ENCODE peak calls at places on chromosome 16, in five cellular contexts. U is lung, A is omental fat pad, X is brain microvascular endothelial cell, Y is mucosa of descending colon. H is an unnamed sample.
A peak's percentile ranks its signal among the peaks of the same experiment; 100 is the strongest.

GRCh38 chr16:86507173-86508027 is 2.9 kb upstream of the FOXF1 start:
- DNase-seq in A (no peak), Y (no peak), X (no peak), U (no peak), H (no peak)

GRCh38 chr16:67000384-67001158 is 12.2 kb downstream of the CES4A start:
- DNase-seq in Y (peak; percentile 77), U (peak; percentile 66), X (no peak), A (no peak), H (peak; percentile 63)

GRCh38 chr16:49618955-49619354 is 237.0 kb downstream of the ZNF423 start:
- DNase-seq in A (no peak), Y (no peak), X (no peak), U (no peak), H (no peak)

GRCh38 chr16:85200471-85201278 is 88.4 kb upstream of the CIBAR2 start:
- DNase-seq in X (no peak), Y (no peak), U (no peak), A (no peak), H (no peak)

GRCh38 chr16:76676356-76676755 is 399.2 kb downstream of the CNTNAP4 start:
- DNase-seq in Y (no peak), U (no peak), X (no peak), A (no peak), H (no peak)

GRCh38 chr16:56983211-56983751 is 6.1 kb upstream of the NLRC5 start:
- DNase-seq in A (no peak), Y (peak; percentile 79), U (no peak), X (no peak), H (no peak)

GRCh38 chr16:29231231-29231630 is 175.3 kb downstream of the NPIPB11 start:
- DNase-seq in X (no peak), A (no peak), U (no peak), Y (no peak), H (no peak)

GRCh38 chr16:75632857-75633256 is 9.8 kb upstream of the ADAT1 start:
- DNase-seq in U (no peak), Y (no peak), A (no peak), X (no peak), H (no peak)

GRCh38 chr16:57591086-57591869 is 37.2 kb upstream of the ADGRG1 start:
- DNase-seq in U (peak; percentile 73), X (peak; percentile 86), A (peak; percentile 41), Y (peak; percentile 71), H (no peak)

GRCh38 chr16:87552772-87553171 is 49.5 kb upstream of the JPH3 start:
- DNase-seq in A (no peak), U (no peak), Y (no peak), X (no peak), H (no peak)

DNA sequence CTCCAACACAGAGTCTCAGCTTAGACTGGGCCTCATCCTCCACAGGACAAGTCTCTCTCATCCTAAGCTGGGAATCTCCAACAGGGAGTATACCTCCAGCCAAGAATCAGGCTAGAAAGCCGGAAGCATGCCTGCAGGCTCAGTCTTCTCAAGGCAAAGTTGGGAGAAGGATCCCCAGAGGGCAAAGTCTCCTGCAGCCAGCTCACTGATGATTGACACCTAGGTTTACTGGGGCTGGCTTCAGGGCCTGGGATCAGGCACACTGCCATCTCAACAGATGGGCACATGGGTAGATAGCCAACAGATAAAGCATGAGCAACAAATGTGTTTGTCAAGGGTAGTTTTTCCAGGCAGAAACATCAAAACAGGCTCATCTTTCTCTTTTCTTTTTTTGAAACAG is 56.1 kb upstream of the TOX3 start:
- DNase-seq in A (no peak), X (no peak), U (no peak), Y (peak; percentile 55), H (no peak)
- TF ChIP-seq CTCF in A (no peak), X (no peak), U (no peak), Y (no peak), H (no peak)

DNA sequence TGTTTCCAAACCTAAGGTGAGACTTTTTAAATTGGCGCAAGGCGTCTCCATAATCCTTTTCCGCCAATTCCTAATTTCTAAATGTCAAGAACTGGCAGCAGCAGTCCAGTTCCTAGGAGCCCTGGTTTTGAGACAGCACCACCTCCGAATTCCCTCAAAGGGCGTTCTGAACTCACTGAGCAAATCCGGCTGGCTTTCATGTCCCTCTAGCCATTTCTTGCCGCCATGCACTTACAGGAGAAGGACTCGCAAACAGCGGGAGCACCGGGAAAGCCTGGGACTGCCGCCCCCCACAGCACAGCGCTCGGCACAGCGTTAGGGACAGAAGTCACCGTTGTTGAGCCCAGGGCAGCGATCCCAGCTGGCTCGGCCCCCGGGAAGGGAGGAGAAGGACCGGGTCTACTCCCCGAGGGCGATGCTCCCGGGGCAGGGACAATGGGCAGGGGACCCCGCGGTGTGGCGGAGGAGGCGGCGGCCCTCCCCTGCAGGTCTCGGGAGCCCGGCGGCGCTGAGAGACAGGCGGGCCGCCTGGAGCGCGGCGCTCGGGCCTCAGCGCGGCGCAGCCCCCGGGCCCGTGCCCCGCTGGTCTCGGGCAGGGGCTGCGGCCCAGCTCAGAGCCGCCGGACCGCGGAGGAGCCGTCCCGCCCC is 545 bp downstream of the ARHGAP17 start:
- DNase-seq in A (no peak), X (no peak), U (peak; percentile 35), Y (peak; percentile 75), H (no peak)
- TF ChIP-seq CTCF in A (no peak), X (no peak), U (no peak), Y (no peak), H (no peak)

GRCh38 chr16:14015948-14016347 is 55.2 kb upstream of the MRTFB start:
- DNase-seq in U (no peak), Y (no peak), A (no peak), X (peak; percentile 42), H (no peak)
- TF ChIP-seq CTCF in U (no peak), Y (no peak), A (no peak), X (no peak), H (no peak)

DNA sequence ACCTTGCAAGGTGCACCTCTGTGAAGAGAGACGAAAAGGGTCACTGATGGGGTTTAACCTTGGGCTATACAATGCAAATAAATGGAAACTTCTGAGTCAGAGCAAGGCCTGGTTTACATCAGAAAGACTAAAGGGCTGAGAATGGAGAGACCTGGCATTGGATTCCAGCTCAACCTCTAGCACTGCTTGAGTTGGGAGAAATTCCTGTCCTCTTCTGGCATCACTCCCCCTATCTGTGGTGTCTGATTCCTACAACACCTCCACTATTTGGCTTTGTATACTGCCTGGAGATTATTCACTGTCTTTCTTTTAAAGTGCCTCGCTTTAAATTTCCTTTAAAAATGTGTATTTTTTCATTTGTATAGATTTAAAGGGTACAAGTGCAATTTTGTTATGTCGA is 68.8 kb downstream of the GPR139 start:
- DNase-seq in A (no peak), Y (no peak), X (no peak), U (no peak), H (no peak)
- TF ChIP-seq CTCF in A (no peak), Y (no peak), X (no peak), U (no peak), H (no peak)

GRCh38 chr16:90046971-90047713 is 27.9 kb upstream of the DBNDD1 start:
- DNase-seq in X (no peak), A (peak; percentile 43), U (peak; percentile 66), Y (peak; percentile 70), H (no peak)
- TF ChIP-seq CTCF in X (peak; percentile 10), A (no peak), U (no peak), Y (no peak), H (no peak)

DNA sequence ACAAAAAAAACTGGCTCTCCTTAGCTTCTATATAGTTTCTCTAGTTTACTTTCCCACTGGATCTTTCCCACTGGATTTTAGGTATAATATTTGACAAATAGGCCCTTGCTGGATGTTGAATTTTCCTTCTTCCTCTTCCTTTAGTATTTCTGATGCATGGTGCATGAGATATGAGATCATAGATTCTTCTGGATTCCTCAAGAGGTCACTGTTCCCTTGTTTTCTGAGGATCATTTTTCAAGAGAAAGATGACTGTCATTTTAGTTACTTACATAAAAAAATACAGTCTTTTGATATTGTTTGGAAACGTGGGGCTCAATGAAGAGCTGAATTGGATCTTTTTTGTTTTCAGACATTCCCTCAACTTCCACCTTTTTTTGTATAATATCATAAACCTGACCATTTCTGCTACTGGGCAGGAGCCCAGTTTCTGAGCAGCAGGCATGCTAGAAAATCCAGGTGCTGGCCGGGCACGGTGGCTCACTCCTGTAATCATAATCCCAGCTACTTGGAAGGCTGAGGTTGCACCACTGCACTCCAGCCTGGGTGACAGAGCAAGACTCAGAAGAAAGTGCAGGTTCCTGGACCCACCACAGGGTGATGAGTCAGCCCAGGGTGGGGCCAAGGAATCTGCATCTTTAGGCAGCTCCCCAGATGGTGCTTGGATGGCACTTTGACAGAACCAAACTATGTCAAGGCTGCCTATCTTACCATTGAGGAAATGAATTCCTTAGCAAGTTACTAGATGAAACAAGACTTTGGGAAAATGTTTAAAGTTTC is 70.3 kb downstream of the SDR42E1 start:
- DNase-seq in U (no peak), Y (no peak), X (peak; percentile 28), A (no peak), H (no peak)
- TF ChIP-seq CTCF in U (no peak), Y (no peak), X (peak; percentile 27), A (no peak), H (peak; percentile 67)

H was measured in D721Med.